ENCODE peak calls at places on chromosomes 13 and 19, in five cellular contexts. Q is K562, O is upper lobe of left lung, S is HepG2, M is GM12878. T is an unnamed sample.

GRCh38 chr19:6070179-6071102 is 39.9 kb downstream of the RFX2 start:
- ATAC-seq in S (no peak), M (no peak), O (no peak), Q (no peak), T (no peak)

GRCh38 chr13:27918041-27918917 is 1.5 kb upstream of the PDX1 start:
- ATAC-seq in M (peak; percentile 57), Q (no peak), S (peak; percentile 43), O (no peak), T (no peak)

GRCh38 chr19:8835446-8835845 is 3.3 kb downstream of the MBD3L1 start:
- ATAC-seq in M (no peak), O (no peak), S (no peak), Q (no peak), T (no peak)

GRCh38 chr13:40981949-40982348 is 37.2 kb downstream of the ELF1 start:
- ATAC-seq in S (no peak), M (no peak), Q (no peak), O (no peak), T (no peak)

GRCh38 chr19:48603449-48603848 is 3.1 kb upstream of the SPACA4 start:
- ATAC-seq in Q (no peak), M (no peak), S (no peak), O (no peak), T (no peak)

GRCh38 chr19:13861392-13861713 is 15.6 kb upstream of the NANOS3 start:
- ATAC-seq in S (no peak), Q (peak; percentile 3), M (peak; percentile 70), O (peak; percentile 1), T (no peak)

GRCh38 chr13:49272296-49272695 is 24.6 kb downstream of the CDADC1 start:
- ATAC-seq in S (no peak), M (no peak), O (no peak), Q (no peak), T (no peak)

GRCh38 chr19:48123907-48124675 is 13.5 kb upstream of the PLA2G4C start:
- ATAC-seq in S (no peak), O (no peak), M (no peak), Q (no peak), T (no peak)

GRCh38 chr13:98133949-98134348 is 8.9 kb upstream of the FARP1 start:
- ATAC-seq in O (no peak), M (peak; percentile 99), Q (peak; percentile 66), S (peak; percentile 79), T (no peak)

GRCh38 chr13:22082437-22083100 is 411.7 kb downstream of the FGF9 start:
- ATAC-seq in M (no peak), S (no peak), O (no peak), Q (no peak), T (no peak)

GRCh38 chr19:7830272-7830771 is 304 bp downstream of the EVI5L start:
- ATAC-seq in S (no peak), O (no peak), Q (no peak), M (no peak), T (no peak)

GRCh38 chr19:16136185-16137067 is 7.1 kb upstream of the HSH2D start:
- ATAC-seq in M (peak; percentile 1), Q (no peak), O (no peak), S (no peak), T (no peak)

GRCh38 chr13:47546265-47546962 is 454.7 kb downstream of the SUCLA2 start:
- ATAC-seq in M (no peak), S (no peak), O (no peak), Q (no peak), T (no peak)

GRCh38 chr13:66468656-66469055 is 761.5 kb downstream of the PCDH9 start:
- ATAC-seq in O (no peak), Q (no peak), M (no peak), S (no peak), T (no peak)

GRCh38 chr19:17025361-17025760 is 1.2 kb downstream of the CPAMD8 start:
- ATAC-seq in Q (no peak), M (no peak), O (peak; percentile 71), S (no peak), T (no peak)

GRCh38 chr13:26991508-26992181 is 180.0 kb downstream of the USP12 start:
- ATAC-seq in O (no peak), Q (no peak), M (no peak), S (peak; percentile 76), T (peak; percentile 36)

GRCh38 chr13:20378721-20379120 is 146.6 kb upstream of the GJB6 start:
- ATAC-seq in M (no peak), S (no peak), O (no peak), Q (no peak), T (no peak)

GRCh38 chr19:18014197-18014596 is 6.2 kb downstream of the ARRDC2 start:
- ATAC-seq in S (no peak), O (no peak), M (no peak), Q (peak; percentile 30), T (no peak)

GRCh38 chr13:93249259-93249917 is 22.8 kb downstream of the GPC6 start:
- ATAC-seq in M (no peak), Q (peak; percentile 45), S (peak; percentile 91), O (peak; percentile 51), T (no peak)

GRCh38 chr13:58583961-58584360 is 952.4 kb downstream of the PCDH17 start:
- ATAC-seq in Q (no peak), M (no peak), S (no peak), O (no peak), T (no peak)

GRCh38 chr13:83905641-83906040 is 23.4 kb upstream of the SLITRK1 start:
- ATAC-seq in O (no peak), Q (no peak), S (no peak), M (peak; percentile 60), T (no peak)

GRCh38 chr19:4409123-4409933 is 6.9 kb downstream of the CHAF1A start:
- ATAC-seq in S (no peak), M (no peak), Q (no peak), O (no peak), T (no peak)

GRCh38 chr19:42297034-42297433 is 4.9 kb upstream of the PRR19 start:
- ATAC-seq in M (no peak), O (no peak), Q (no peak), S (no peak), T (no peak)

GRCh38 chr19:42293966-42294365 is 8.0 kb upstream of the PRR19 start:
- ATAC-seq in O (no peak), S (no peak), M (no peak), Q (no peak), T (no peak)

GRCh38 chr19:42294471-42295137 is 7.3 kb upstream of the PRR19 start:
- ATAC-seq in M (no peak), Q (no peak), O (no peak), S (no peak), T (no peak)

GRCh38 chr19:42295342-42295741 is 6.6 kb upstream of the PRR19 start:
- ATAC-seq in Q (peak; percentile 6), S (no peak), M (no peak), O (no peak), T (no peak)

GRCh38 chr19:42295831-42296525 is 6.0 kb upstream of the PRR19 start:
- ATAC-seq in O (peak; percentile 82), Q (peak; percentile 95), S (peak; percentile 81), M (peak; percentile 96), T (peak; percentile 74)
- TF ChIP-seq POLR2AphosphoS5 in O (peak; percentile 27), Q (no peak), S (peak; percentile 55), M (no peak), T (peak; percentile 17)

DNA sequence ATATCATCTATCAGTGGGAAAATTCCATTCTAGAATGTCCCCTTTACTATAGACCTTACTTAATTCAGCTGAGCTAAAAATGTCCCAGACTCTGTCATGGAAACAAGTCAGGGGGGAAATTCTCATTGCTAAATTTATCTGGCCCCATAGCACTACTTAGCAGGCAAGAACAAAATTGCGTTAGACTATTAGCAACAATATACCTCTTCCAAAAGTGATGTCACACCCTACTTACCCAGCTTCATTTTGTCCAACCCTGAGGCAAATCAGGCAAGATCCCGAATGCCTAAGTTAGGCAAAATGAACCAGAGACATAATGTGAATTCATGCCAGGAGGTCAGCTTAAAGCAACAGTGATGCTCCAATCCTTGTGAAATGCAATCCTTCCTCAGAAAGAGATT is 93.6 kb downstream of the FRY start:
- ATAC-seq in Q (no peak), S (no peak), O (peak; percentile 26), M (no peak), T (peak; percentile 96)
- TF ChIP-seq EP300 in Q (no peak), S (no peak), O (no peak), M (no peak), T (no peak)

GRCh38 chr19:11035441-11036377 is 53.6 kb upstream of the LDLR start:
- ATAC-seq in S (peak; percentile 96), Q (peak; percentile 99), O (peak; percentile 96), M (peak; percentile 99), T (peak; percentile 93)

GRCh38 chr19:11033251-11033650 is 56.0 kb upstream of the LDLR start:
- ATAC-seq in O (no peak), M (no peak), S (no peak), Q (no peak), T (no peak)

GRCh38 chr19:11033763-11034162 is 55.5 kb upstream of the LDLR start:
- ATAC-seq in M (no peak), O (no peak), S (no peak), Q (no peak), T (no peak)

GRCh38 chr19:11031421-11032070 is 57.7 kb upstream of the LDLR start:
- ATAC-seq in Q (no peak), M (no peak), O (no peak), S (no peak), T (no peak)

DNA sequence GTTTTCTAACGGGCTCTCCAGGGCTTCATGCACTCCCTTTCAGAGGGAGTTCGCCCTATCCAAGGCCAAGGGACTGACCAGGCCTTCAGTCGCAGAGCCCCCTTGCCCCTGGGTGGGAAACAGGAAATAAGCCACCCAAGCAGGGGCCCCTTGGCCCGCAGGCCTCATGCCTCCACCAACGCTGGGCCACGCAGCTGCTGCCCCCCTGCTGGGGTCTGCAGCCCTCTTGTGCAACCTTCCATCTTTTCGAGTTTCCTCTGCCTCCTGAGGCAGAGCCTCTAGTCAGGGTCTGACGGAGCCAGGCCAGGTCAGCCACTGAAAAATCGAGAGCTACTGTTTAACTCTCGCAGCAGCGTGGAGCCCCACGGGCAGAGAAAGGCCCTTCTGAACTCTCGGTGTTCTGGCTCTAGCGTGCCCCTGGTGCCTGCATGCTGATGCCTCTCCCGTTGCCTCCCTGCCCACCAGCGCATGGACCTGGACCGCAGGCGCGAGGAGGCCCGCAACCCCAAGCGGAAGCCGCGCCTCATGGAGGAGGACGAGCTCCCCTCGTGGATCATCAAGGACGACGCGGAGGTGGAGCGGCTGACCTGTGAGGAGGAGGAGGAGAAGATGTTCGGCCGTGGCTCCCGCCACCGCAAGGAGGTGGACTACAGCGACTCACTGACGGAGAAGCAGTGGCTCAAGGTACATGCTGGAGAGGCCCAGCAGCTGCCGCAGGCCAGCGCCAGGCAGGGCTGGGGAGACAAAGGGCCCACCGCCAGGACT is 54.6 kb upstream of the LDLR start:
- ATAC-seq in M (no peak), S (no peak), Q (no peak), O (no peak), T (no peak)
- H3K27ac ChIP-seq in M (no peak overlapping the region), S (no peak overlapping the region), Q (no peak overlapping the region), O (no peak overlapping the region), T (no peak overlapping the region)

DNA sequence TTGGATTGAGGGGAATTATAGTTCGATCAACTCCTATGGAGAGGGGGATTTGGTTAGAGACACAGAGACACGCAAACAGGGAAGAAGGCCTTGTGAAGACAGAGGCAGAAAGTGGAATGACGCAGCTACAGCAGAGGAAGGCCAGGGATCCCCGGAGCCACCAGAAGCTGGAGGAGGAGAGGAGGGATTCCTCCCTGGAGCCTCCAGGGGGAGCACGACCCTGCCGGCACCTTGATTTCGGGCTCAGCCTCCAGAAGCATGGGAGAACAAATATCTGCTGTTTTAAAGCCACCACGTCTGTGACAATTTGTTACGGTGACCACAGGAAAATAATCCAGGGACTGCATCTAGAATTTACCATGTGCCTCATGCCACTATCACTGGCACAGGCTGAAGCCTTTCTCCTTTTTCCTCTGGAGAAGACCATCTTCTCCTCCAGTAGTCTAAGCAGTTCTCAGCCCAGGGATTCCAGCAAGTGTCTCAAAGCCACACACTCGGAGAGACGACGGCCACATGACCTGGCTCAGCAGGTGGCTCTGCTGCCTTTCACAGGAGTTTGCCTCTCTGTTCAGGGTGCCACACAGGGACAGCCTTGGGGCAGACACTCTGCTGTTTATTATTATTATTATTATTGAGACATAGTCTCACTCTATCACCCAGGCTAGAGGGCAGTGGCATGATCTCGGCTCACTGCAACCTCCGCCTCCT is 39.9 kb upstream of the CCNE1 start:
- ATAC-seq in Q (peak; percentile 96), M (peak; percentile 67), O (no peak), S (peak; percentile 94), T (peak; percentile 72)
- TF ChIP-seq POLR2AphosphoS5 in Q (no peak), M (no peak), O (no peak), S (no peak), T (no peak)